ENCODE peak calls at places on chromosome 20, in seven cellular contexts. Q, I, H, Y, T, R and X are unnamed samples.
A peak's percentile ranks its signal among the peaks of the same experiment; 100 is the strongest.

GRCh38 chr20:9021216-9021615 is 47.7 kb upstream of the PLCB4 start:
- DNase-seq in R (no peak), I (no peak), H (no peak), T (no peak), Y (no peak), Q (no peak), X (no peak)

GRCh38 chr20:57559286-57559627 is 1.7 kb upstream of the PCK1 start:
- DNase-seq in Y (no peak), Q (no peak), I (no peak), R (no peak), T (no peak), H (no peak), X (no peak)

GRCh38 chr20:680638-681037 is 5.0 kb upstream of the SCRT2 start:
- DNase-seq in I (no peak), R (no peak), Y (no peak), Q (no peak), T (no peak), H (no peak), X (no peak)

GRCh38 chr20:31974975-31975481 is 7.1 kb downstream of the XKR7 start:
- DNase-seq in Y (no peak), I (no peak), T (no peak), H (no peak), R (no peak), Q (no peak), X (no peak)

GRCh38 chr20:41167118-41167470 is 29.8 kb downstream of the PLCG1 start:
- DNase-seq in T (no peak), Y (no peak), Q (no peak), I (peak; percentile 9), H (no peak), R (no peak), X (no peak)

GRCh38 chr20:40612247-40612646 is 76.8 kb downstream of the MAFB start:
- DNase-seq in T (no peak), Q (no peak), H (no peak), R (no peak), I (no peak), Y (no peak), X (no peak)

GRCh38 chr20:62303327-62304226 is 780 bp downstream of the ADRM1 start:
- DNase-seq in T (peak; percentile 61), H (no peak), Q (peak; percentile 48), I (no peak), R (no peak), Y (no peak), X (no peak)

GRCh38 chr20:22411568-22412450 is 172.6 kb downstream of the FOXA2 start:
- DNase-seq in Q (peak; percentile 76), H (no peak), I (peak; percentile 39), Y (no peak), T (peak; percentile 72), R (no peak), X (no peak)

GRCh38 chr20:25629816-25630499 is 6.1 kb upstream of the NANP start:
- DNase-seq in Y (no peak), R (no peak), I (no peak), T (no peak), H (no peak), Q (no peak), X (no peak)

GRCh38 chr20:41364967-41365765 is 1.5 kb downstream of the EMILIN3 start:
- DNase-seq in T (no peak), Y (no peak), R (no peak), I (peak; percentile 18), Q (no peak), H (no peak), X (no peak)

GRCh38 chr20:55094353-55094861 is 619.0 kb downstream of the DOK5 start:
- DNase-seq in T (no peak), R (no peak), Y (no peak), Q (no peak), H (no peak), I (no peak), X (no peak)

GRCh38 chr20:1371830-1372539 is 20.9 kb downstream of the FKBP1A start:
- DNase-seq in Y (no peak), R (no peak), T (no peak), Q (no peak), I (no peak), H (no peak), X (peak; percentile 16)

GRCh38 chr20:47784256-47784598 is 1.1 kb downstream of the SULF2 start:
- DNase-seq in Y (no peak), Q (no peak), R (no peak), H (no peak), I (no peak), T (no peak), X (no peak)

DNA sequence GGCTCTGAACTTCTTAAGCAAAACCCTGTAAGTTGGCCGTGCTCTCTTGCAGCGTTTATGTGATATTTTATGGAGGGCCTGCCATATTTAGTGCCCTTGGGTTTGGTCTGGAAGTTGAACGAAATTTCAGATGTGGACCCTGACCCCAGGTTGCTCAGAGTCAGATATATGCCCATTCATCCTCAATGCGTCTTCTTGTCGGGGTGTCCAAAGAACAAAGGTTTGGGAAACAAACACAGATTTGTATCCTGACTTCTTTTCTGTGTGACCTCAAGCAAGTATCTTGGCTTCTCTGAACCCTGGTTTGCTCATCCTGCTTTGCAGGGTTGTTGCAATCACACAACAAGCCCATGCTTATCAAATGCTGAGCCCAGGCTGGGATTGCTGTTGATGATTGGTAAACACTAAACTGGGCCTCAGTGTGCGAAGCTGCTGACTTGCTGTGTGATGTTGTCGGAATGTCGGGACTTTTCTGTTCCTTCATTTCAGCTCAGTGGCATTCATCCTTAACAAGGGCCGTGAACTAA is 103.5 kb upstream of the PTPN1 start:
- DNase-seq in Y (no peak), T (no peak), H (no peak), I (no peak), R (no peak), Q (no peak), X (no peak)
- H3K27ac ChIP-seq in Y (no peak overlapping the region), T (no peak overlapping the region), H (no peak overlapping the region), I (no peak overlapping the region), R (no peak overlapping the region), Q (no peak overlapping the region), X (no peak overlapping the region)

GRCh38 chr20:63737690-63737939 is 1.2 kb downstream of the LIME1 start:
- DNase-seq in Y (no peak), R (no peak), T (no peak), Q (no peak), I (no peak), H (no peak), X (no peak)

GRCh38 chr20:63736893-63737689 is 627 bp downstream of the LIME1 start:
- DNase-seq in T (no peak), I (no peak), Q (peak; percentile 37), Y (no peak), H (no peak), R (peak; percentile 63), X (no peak)

GRCh38 chr20:63739129-63740069 is at the start of gene SLC2A4RG:
- DNase-seq in Y (peak; percentile 85), R (peak; percentile 53), T (peak; percentile 94), H (peak; percentile 62), I (peak; percentile 91), Q (peak; percentile 96), X (peak; percentile 50)

GRCh38 chr20:63738687-63739128 is 868 bp upstream of the SLC2A4RG start:
- DNase-seq in H (no peak), R (peak; percentile 29), Q (peak; percentile 81), I (peak; percentile 86), T (peak; percentile 56), Y (peak; percentile 77), X (no peak)

GRCh38 chr20:63737940-63738686 is 1.5 kb upstream of the SLC2A4RG start:
- DNase-seq in I (no peak), Y (no peak), Q (peak; percentile 63), H (no peak), R (peak; percentile 27), T (no peak), X (no peak)
- H3K27ac ChIP-seq in I (peak overlapping the region; percentile 96), Y (no peak overlapping the region), Q (peak overlapping the region; percentile 90), H (no peak overlapping the region), R (peak overlapping the region; percentile 72), T (no peak overlapping the region), X (no peak overlapping the region)

DNA sequence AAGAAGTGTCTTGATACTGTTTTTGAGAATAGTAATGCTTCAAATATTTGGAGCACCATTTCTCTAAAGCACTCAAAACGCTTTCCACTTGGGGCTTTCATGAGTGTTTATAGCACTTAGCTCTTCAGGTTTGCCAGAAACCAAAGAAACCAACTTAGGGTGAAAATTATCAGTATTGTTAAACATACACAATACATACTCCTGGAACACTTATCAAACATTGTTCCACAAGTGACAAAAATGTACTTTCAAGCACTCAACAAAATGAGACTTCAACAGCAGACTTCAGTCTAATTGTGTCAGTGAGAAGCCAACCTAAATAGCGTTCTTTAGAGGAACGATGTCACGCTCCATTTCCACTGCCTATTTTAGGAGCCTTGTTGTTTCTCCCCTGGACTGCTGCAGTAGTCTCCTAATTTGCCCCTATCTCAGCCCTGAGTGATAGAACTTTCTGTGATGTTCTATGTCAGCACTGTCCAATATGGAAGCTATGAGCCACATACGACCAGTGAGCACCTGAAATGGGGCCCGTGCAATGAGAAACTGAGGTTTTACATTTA is 461.3 kb downstream of the KIF16B start:
- DNase-seq in Y (no peak), T (no peak), H (no peak), I (no peak), R (no peak), Q (no peak), X (no peak)
- H3K27ac ChIP-seq in Y (no peak overlapping the region), T (no peak overlapping the region), H (no peak overlapping the region), I (no peak overlapping the region), R (no peak overlapping the region), Q (no peak overlapping the region), X (no peak overlapping the region)

GRCh38 chr20:44208165-44208564 is 2.4 kb downstream of the OSER1 start:
- DNase-seq in I (no peak), Q (no peak), H (no peak), T (no peak), R (no peak), Y (no peak), X (no peak)

GRCh38 chr20:44207066-44207723 is 3.4 kb downstream of the OSER1 start:
- DNase-seq in Y (no peak), R (no peak), I (no peak), Q (no peak), T (no peak), H (peak; percentile 35), X (no peak)

GRCh38 chr20:44204832-44205215 is 5.7 kb downstream of the OSER1 start:
- DNase-seq in Y (no peak), I (no peak), Q (no peak), H (no peak), R (no peak), T (no peak), X (no peak)

GRCh38 chr20:44204156-44204831 is 6.3 kb downstream of the OSER1 start:
- DNase-seq in R (no peak), T (peak; percentile 94), I (no peak), H (peak; percentile 96), Y (no peak), Q (peak; percentile 42), X (no peak)

DNA sequence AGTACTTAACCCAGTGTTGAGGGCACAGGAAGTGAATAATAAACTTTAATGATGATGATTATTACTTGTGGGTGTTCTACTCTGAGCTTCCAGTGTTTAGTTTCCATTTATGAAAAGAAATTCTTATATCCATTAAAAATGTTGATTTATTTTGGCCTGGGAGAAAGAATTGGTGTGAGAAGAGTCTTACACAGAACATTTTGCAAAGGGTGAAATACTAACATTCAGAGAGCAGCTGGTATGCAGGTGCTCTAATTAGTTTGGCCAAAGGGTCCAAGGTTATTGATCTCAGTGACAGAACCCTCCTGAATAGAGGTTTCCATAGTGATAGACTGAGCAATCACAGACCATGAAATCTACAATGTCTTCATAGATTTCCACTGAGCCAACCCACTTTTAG is 4.4 kb downstream of the OSER1 start:
- DNase-seq in T (no peak), Q (no peak), H (no peak), Y (no peak), R (no peak), I (no peak), X (no peak)
- H3K27ac ChIP-seq in T (no peak overlapping the region), Q (no peak overlapping the region), H (peak overlapping the region; percentile 8), Y (no peak overlapping the region), R (no peak overlapping the region), I (no peak overlapping the region), X (no peak overlapping the region)